ENCODE peak calls at places on chromosomes 5 and 9, in seven cellular contexts. One of them, this sample, is unnamed.

GRCh38 chr5:141510850-141511718 is 22.2 kb downstream of the PCDHGC5 start:
- DNase-seq in choroid plexus epithelial cell: no peak
- DNase-seq in transverse colon: no peak
- DNase-seq in A172: no peak
- DNase-seq in CD8-positive, alpha-beta T cell: no peak
- DNase-seq in T-helper 2 cell: no peak
- DNase-seq in DMS79: no peak
- DNase-seq in this sample: no peak

GRCh38 chr9:38761334-38761733 is 41.4 kb upstream of the FAM240B start:
- DNase-seq in DMS79: no peak
- DNase-seq in choroid plexus epithelial cell: peak; percentile 17
- DNase-seq in transverse colon: no peak
- DNase-seq in A172: peak; percentile 8
- DNase-seq in T-helper 2 cell: no peak
- DNase-seq in CD8-positive, alpha-beta T cell: no peak
- DNase-seq in this sample: no peak

GRCh38 chr9:24602687-24603352 is 57.1 kb upstream of the IZUMO3 start:
- DNase-seq in DMS79: no peak
- DNase-seq in transverse colon: no peak
- DNase-seq in CD8-positive, alpha-beta T cell: no peak
- DNase-seq in A172: peak; percentile 44
- DNase-seq in choroid plexus epithelial cell: peak; percentile 0
- DNase-seq in T-helper 2 cell: no peak
- DNase-seq in this sample: no peak

GRCh38 chr9:4592886-4593285 is 69.2 kb upstream of the PLPP6 start:
- DNase-seq in choroid plexus epithelial cell: peak; percentile 68
- DNase-seq in DMS79: no peak
- DNase-seq in A172: no peak
- DNase-seq in CD8-positive, alpha-beta T cell: no peak
- DNase-seq in transverse colon: no peak
- DNase-seq in T-helper 2 cell: no peak
- DNase-seq in this sample: no peak

GRCh38 chr9:35870351-35870923 is at the start of gene OR13J1:
- DNase-seq in CD8-positive, alpha-beta T cell: no peak
- DNase-seq in T-helper 2 cell: no peak
- DNase-seq in A172: no peak
- DNase-seq in transverse colon: no peak
- DNase-seq in choroid plexus epithelial cell: no peak
- DNase-seq in DMS79: no peak
- DNase-seq in this sample: no peak

GRCh38 chr5:90020575-90021535 is 388.7 kb downstream of the CETN3 start:
- DNase-seq in T-helper 2 cell: no peak
- DNase-seq in CD8-positive, alpha-beta T cell: no peak
- DNase-seq in choroid plexus epithelial cell: peak; percentile 91
- DNase-seq in transverse colon: no peak
- DNase-seq in A172: peak; percentile 92
- DNase-seq in DMS79: no peak
- DNase-seq in this sample: no peak

GRCh38 chr5:40578501-40579451 is 100.9 kb upstream of the PTGER4 start:
- DNase-seq in choroid plexus epithelial cell: peak; percentile 65
- DNase-seq in DMS79: no peak
- DNase-seq in A172: no peak
- DNase-seq in CD8-positive, alpha-beta T cell: no peak
- DNase-seq in transverse colon: no peak
- DNase-seq in T-helper 2 cell: no peak
- DNase-seq in this sample: no peak

GRCh38 chr5:56659991-56660390 is 155.4 kb upstream of the MAP3K1 start:
- DNase-seq in T-helper 2 cell: no peak
- DNase-seq in DMS79: no peak
- DNase-seq in choroid plexus epithelial cell: no peak
- DNase-seq in A172: no peak
- DNase-seq in transverse colon: no peak
- DNase-seq in CD8-positive, alpha-beta T cell: no peak
- DNase-seq in this sample: no peak

GRCh38 chr9:18676501-18676900 is 202.5 kb downstream of the ADAMTSL1 start:
- DNase-seq in choroid plexus epithelial cell: peak; percentile 20
- DNase-seq in A172: no peak
- DNase-seq in DMS79: no peak
- DNase-seq in CD8-positive, alpha-beta T cell: no peak
- DNase-seq in transverse colon: no peak
- DNase-seq in T-helper 2 cell: no peak
- DNase-seq in this sample: no peak

GRCh38 chr5:54844905-54845566 is 140.4 kb downstream of the ESM1 start:
- DNase-seq in choroid plexus epithelial cell: peak; percentile 83
- DNase-seq in A172: peak; percentile 53
- DNase-seq in transverse colon: no peak
- DNase-seq in T-helper 2 cell: peak; percentile 16
- DNase-seq in CD8-positive, alpha-beta T cell: no peak
- DNase-seq in DMS79: no peak
- DNase-seq in this sample: peak; percentile 45

GRCh38 chr5:172498431-172499129 is 44.3 kb upstream of the SH3PXD2B start:
- DNase-seq in transverse colon: no peak
- DNase-seq in CD8-positive, alpha-beta T cell: no peak
- DNase-seq in T-helper 2 cell: no peak
- DNase-seq in DMS79: no peak
- DNase-seq in choroid plexus epithelial cell: no peak
- DNase-seq in A172: no peak
- DNase-seq in this sample: no peak

GRCh38 chr5:176573564-176574296 is 24.6 kb downstream of the CDHR2 start:
- DNase-seq in T-helper 2 cell: peak; percentile 50
- DNase-seq in DMS79: peak; percentile 3
- DNase-seq in choroid plexus epithelial cell: peak; percentile 51
- DNase-seq in transverse colon: peak; percentile 73
- DNase-seq in A172: peak; percentile 40
- DNase-seq in CD8-positive, alpha-beta T cell: peak; percentile 86
- DNase-seq in this sample: peak; percentile 52